ENCODE peak calls at places on chromosome 10, in ten cellular contexts. P is lung, C is PC-9, M is mucosa of descending colon, V is tibial artery, W is astrocyte, Y is GM23248, H is heart right ventricle, S is mesenchymal stem cell, A is SK-N-SH. I is an unnamed sample.

GRCh38 chr10:86349474-86349873 is 17.1 kb downstream of the GRID1 start:
- DNase-seq in P (no peak), S (peak; percentile 9), W (no peak), M (no peak), H (no peak), V (no peak), A (peak; percentile 70), C (no peak), Y (peak; percentile 17), I (no peak)

GRCh38 chr10:97327348-97328294 is 6.9 kb downstream of the FRAT2 start:
- DNase-seq in V (no peak), H (no peak), M (no peak), C (no peak), Y (no peak), A (no peak), W (no peak), P (peak; percentile 36), S (no peak), I (no peak)

GRCh38 chr10:86668297-86669165 is at the start of gene LDB3:
- DNase-seq in W (peak; percentile 65), M (no peak), H (peak; percentile 76), C (peak; percentile 73), V (peak; percentile 80), P (no peak), Y (no peak), A (peak; percentile 65), S (peak; percentile 51), I (peak; percentile 40)

GRCh38 chr10:18501198-18501597 is 150.2 kb downstream of the NSUN6 start:
- DNase-seq in M (no peak), A (no peak), H (no peak), S (no peak), Y (peak; percentile 69), C (no peak), W (peak; percentile 46), P (no peak), V (no peak), I (no peak)

GRCh38 chr10:63390521-63390920 is 75.3 kb downstream of the JMJD1C start:
- DNase-seq in A (no peak), Y (peak; percentile 13), V (no peak), W (no peak), M (no peak), H (no peak), P (no peak), S (no peak), C (no peak), I (no peak)

GRCh38 chr10:131496351-131497052 is 185.0 kb upstream of the TCERG1L start:
- DNase-seq in M (no peak), S (no peak), W (no peak), H (no peak), P (no peak), A (no peak), Y (no peak), C (no peak), V (no peak), I (no peak)

GRCh38 chr10:111677747-111678146 is 505.8 kb downstream of the GPAM start:
- DNase-seq in A (peak; percentile 10), P (no peak), H (no peak), M (no peak), V (no peak), C (no peak), W (no peak), S (no peak), Y (peak; percentile 81), I (no peak)

GRCh38 chr10:45424668-45425404 is 50.8 kb downstream of the ALOX5 start:
- DNase-seq in C (no peak), H (no peak), V (peak; percentile 49), P (no peak), A (no peak), S (no peak), Y (no peak), M (no peak), W (no peak), I (no peak)

GRCh38 chr10:20616918-20617801 is 280.0 kb downstream of the NEBL start:
- DNase-seq in Y (no peak), P (no peak), M (no peak), W (no peak), V (no peak), S (no peak), C (no peak), H (no peak), A (no peak), I (no peak)

GRCh38 chr10:921471-922414 is 9.8 kb downstream of the LARP4B start:
- DNase-seq in M (no peak), S (peak; percentile 78), W (peak; percentile 85), P (no peak), C (no peak), A (no peak), V (no peak), Y (peak; percentile 70), H (no peak), I (no peak)

DNA sequence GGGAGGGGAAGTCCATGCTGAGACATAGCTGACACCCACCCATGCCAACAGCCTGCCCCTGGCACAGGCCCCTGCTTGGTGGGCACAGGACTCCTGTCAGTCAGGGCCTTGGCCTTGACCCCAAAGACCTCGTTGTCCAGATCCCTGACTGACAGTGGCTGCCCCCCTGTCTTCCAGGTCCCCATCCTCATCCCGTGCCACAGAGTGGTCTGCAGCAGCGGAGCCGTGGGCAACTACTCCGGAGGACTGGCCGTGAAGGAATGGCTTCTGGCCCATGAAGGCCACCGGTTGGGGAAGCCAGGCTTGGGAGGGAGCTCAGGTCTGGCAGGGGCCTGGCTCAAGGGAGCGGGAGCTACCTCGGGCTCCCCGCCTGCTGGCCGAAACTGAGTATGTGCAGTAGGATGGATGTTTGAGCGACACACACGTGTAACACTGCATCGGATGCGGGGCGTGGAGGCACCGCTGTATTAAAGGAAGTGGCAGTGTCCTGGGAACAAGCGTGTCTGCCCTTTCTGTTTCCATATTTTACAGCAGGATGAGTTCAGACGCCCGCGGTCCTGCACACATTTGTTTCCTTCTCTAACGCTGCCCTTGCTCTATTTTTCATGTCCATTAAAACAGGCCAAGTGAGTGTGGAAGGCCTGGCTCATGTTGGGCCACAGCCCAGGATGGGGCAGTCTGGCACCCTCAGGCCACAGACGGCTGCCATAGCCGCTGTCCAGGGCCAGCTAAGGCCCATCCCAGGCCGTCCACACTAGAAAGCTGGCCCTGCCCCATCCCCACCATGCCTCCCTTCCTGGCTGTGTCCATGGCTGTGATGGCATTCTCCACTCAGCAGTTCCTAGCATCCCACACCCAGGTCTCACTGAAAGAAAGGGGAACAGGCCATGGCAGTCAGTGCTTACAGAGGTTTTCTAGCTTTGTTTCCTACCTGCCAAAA is 197.2 kb downstream of the EBF3 start:
- DNase-seq in M (no peak), Y (no peak), H (no peak), V (peak; percentile 14), S (no peak), A (no peak), W (no peak), P (no peak), C (no peak), I (no peak)
- H3K9me3 ChIP-seq in M (no peaks in the 10 kb centered on the region), Y (no peaks in the 10 kb centered on the region), H (no peaks in the 10 kb centered on the region), V (no peaks in the 10 kb centered on the region), S (no peaks in the 10 kb centered on the region), A (no peaks in the 10 kb centered on the region), W (peaks cover 5% of the 10 kb centered on the region), P (peaks cover 3% of the 10 kb centered on the region), C (no peaks in the 10 kb centered on the region), I (no peaks in the 10 kb centered on the region)

DNA sequence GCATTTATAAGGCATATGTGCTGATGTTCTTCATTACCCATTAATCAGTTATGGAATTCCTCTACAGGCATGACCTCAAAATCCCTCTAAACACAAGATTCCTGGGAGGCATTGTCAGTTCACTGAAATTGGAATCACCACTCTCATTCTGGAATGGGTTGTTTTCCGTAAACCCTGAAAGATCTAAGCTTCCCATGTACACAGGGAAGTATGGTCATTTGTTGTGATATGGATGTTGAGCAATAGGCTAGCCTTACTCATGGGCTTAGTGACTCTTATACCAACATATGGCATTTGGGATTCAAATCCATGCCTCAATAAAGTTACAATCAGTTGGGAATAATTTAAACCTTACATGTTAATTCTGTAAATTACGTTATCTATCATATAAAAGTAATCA is 258.0 kb downstream of the XPNPEP1 start:
- DNase-seq in W (no peak), H (no peak), A (no peak), M (no peak), Y (no peak), S (no peak), V (no peak), C (no peak), P (no peak), I (no peak)
- H3K9me3 ChIP-seq in W (peaks cover 19% of the 10 kb centered on the region), H (no peaks in the 10 kb centered on the region), A (no peaks in the 10 kb centered on the region), M (no peaks in the 10 kb centered on the region), Y (no peaks in the 10 kb centered on the region), S (peaks cover 18% of the 10 kb centered on the region), V (no peaks in the 10 kb centered on the region), C (no peaks in the 10 kb centered on the region), P (peaks cover 19% of the 10 kb centered on the region), I (no peaks in the 10 kb centered on the region)

GRCh38 chr10:133337079-133337725 is 506 bp upstream of the CALY start:
- DNase-seq in H (no peak), C (no peak), A (no peak), W (no peak), P (no peak), Y (no peak), M (no peak), V (no peak), S (no peak), I (no peak)

GRCh38 chr10:133338080-133339071 is 1.7 kb upstream of the CALY start:
- DNase-seq in C (no peak), Y (no peak), H (no peak), W (no peak), S (no peak), A (no peak), V (no peak), P (no peak), M (no peak), I (no peak)

GRCh38 chr10:133335238-133336122 is 1.2 kb downstream of the CALY start:
- DNase-seq in P (no peak), V (no peak), H (no peak), S (peak; percentile 69), C (no peak), W (peak; percentile 29), M (peak; percentile 64), A (peak; percentile 67), Y (peak; percentile 77), I (peak; percentile 81)

GRCh38 chr10:133334495-133335237 is 2.0 kb downstream of the CALY start:
- DNase-seq in S (peak; percentile 33), C (no peak), W (no peak), A (peak; percentile 70), V (no peak), P (no peak), Y (peak; percentile 58), H (no peak), M (no peak), I (no peak)

GRCh38 chr10:133336131-133337078 is at the start of gene CALY:
- DNase-seq in V (no peak), P (no peak), W (no peak), M (peak; percentile 73), H (no peak), S (no peak), Y (peak; percentile 15), C (no peak), A (peak; percentile 92), I (no peak)
- H3K9me3 ChIP-seq in V (no peaks in the 10 kb centered on the region), P (peaks cover 17% of the 10 kb centered on the region), W (no peaks in the 10 kb centered on the region), M (no peaks in the 10 kb centered on the region), H (no peaks in the 10 kb centered on the region), S (no peaks in the 10 kb centered on the region), Y (no peaks in the 10 kb centered on the region), C (no peaks in the 10 kb centered on the region), A (no peaks in the 10 kb centered on the region), I (no peaks in the 10 kb centered on the region)

DNA sequence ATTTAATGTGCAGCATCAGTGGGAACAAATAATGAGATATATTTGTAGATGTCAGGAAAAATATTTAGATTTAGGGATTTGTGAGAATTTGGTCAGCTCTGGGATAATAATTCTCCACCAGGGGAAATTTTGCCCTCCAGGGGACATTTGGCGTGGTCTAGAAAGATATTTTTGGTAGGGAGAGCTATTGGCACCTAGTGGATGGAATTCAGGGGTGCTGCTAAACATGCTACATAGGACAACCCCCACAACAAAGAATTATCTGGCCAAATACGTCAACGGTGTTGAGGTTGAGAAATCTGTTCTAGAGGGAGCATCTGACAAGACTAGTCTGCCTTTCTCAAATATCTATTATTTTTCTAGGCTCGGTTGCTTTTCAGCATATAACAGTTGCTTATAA is 2.1 kb downstream of the ADK start:
- DNase-seq in V (no peak), H (no peak), S (peak; percentile 58), P (no peak), C (no peak), A (peak; percentile 24), W (peak; percentile 35), M (no peak), Y (peak; percentile 72), I (no peak)
- H3K9me3 ChIP-seq in V (no peaks in the 10 kb centered on the region), H (no peaks in the 10 kb centered on the region), S (no peaks in the 10 kb centered on the region), P (no peaks in the 10 kb centered on the region), C (no peaks in the 10 kb centered on the region), A (no peaks in the 10 kb centered on the region), W (no peaks in the 10 kb centered on the region), M (no peaks in the 10 kb centered on the region), Y (no peaks in the 10 kb centered on the region), I (no peaks in the 10 kb centered on the region)

I was measured in ovary.